ENCODE peak calls at places on chromosomes 16 and 17, in six cellular contexts. One of them, this sample, is unnamed.

GRCh38 chr16:63652091-63652490 is 1469.8 kb downstream of the CDH11 start:
- DNase-seq in WTC11: no peak
- DNase-seq in HepG2: peak
- DNase-seq in GM12878: no peak
- DNase-seq in H1: no peak
- DNase-seq in K562: no peak
- DNase-seq in this sample: peak

GRCh38 chr17:21774263-21774662 is 81.9 kb downstream of the KCNJ18 start:
- DNase-seq in H1: no peak
- DNase-seq in WTC11: no peak
- DNase-seq in K562: no peak
- DNase-seq in HepG2: no peak
- DNase-seq in GM12878: no peak
- DNase-seq in this sample: no peak

GRCh38 chr16:56289862-56290261 is 98.6 kb downstream of the GNAO1 start:
- DNase-seq in GM12878: no peak
- DNase-seq in HepG2: no peak
- DNase-seq in WTC11: no peak
- DNase-seq in K562: peak
- DNase-seq in H1: no peak
- DNase-seq in this sample: no peak

GRCh38 chr16:74984194-74984669 is 691 bp downstream of the WDR59 start:
- DNase-seq in H1: no peak
- DNase-seq in K562: peak
- DNase-seq in HepG2: peak
- DNase-seq in WTC11: no peak
- DNase-seq in GM12878: no peak
- DNase-seq in this sample: no peak

GRCh38 chr17:50079334-50080095 is 15.6 kb upstream of the PDK2 start:
- DNase-seq in K562: peak
- DNase-seq in H1: peak
- DNase-seq in WTC11: peak
- DNase-seq in HepG2: peak
- DNase-seq in GM12878: no peak
- DNase-seq in this sample: peak

GRCh38 chr17:80080081-80080480 is 21.3 kb upstream of the GAA start:
- DNase-seq in GM12878: no peak
- DNase-seq in K562: no peak
- DNase-seq in HepG2: no peak
- DNase-seq in H1: no peak
- DNase-seq in WTC11: no peak
- DNase-seq in this sample: peak

GRCh38 chr16:12754824-12755543 is 48.7 kb downstream of the CPPED1 start:
- DNase-seq in WTC11: no peak
- DNase-seq in GM12878: no peak
- DNase-seq in H1: no peak
- DNase-seq in HepG2: no peak
- DNase-seq in K562: no peak
- DNase-seq in this sample: no peak

GRCh38 chr16:58234831-58235595 is 37.1 kb upstream of the CSNK2A2 start:
- DNase-seq in K562: no peak
- DNase-seq in H1: no peak
- DNase-seq in HepG2: no peak
- DNase-seq in WTC11: no peak
- DNase-seq in GM12878: no peak
- DNase-seq in this sample: peak

DNA sequence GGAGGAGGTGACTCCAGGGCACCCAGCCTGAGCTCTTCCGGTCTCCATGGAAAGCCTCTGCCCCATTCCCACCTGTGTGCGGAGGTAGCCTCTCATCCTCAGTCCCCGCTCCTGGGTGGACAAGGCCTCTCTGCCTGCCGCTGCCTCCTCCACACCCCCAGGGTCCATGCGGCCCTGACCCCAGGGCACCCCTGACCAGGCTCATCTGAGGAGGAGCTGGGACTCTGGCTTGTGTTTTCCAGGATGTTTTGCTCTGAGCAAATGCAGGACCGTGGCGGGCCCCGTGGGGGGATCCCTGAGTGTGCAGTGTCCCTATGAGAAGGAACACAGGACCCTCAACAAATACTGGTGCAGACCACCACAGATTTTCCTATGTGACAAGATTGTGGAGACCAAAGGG is 6.9 kb downstream of the CD300A start:
- DNase-seq in HepG2: no peak
- DNase-seq in WTC11: no peak
- DNase-seq in GM12878: no peak
- DNase-seq in H1: no peak
- DNase-seq in K562: no peak
- DNase-seq in this sample: no peak
- TF ChIP-seq CREB1 in HepG2: no peak
- TF ChIP-seq CREB1 in WTC11: no peak
- TF ChIP-seq CREB1 in GM12878: no peak
- TF ChIP-seq CREB1 in H1: no peak
- TF ChIP-seq CREB1 in K562: no peak
- TF ChIP-seq CREB1 in this sample: no peak

GRCh38 chr16:24834459-24835335 is 11.1 kb upstream of the SLC5A11 start:
- DNase-seq in H1: peak
- DNase-seq in WTC11: peak
- DNase-seq in K562: peak
- DNase-seq in HepG2: peak
- DNase-seq in GM12878: no peak
- DNase-seq in this sample: peak
- TF ChIP-seq CREB1 in H1: no peak
- TF ChIP-seq CREB1 in WTC11: no peak
- TF ChIP-seq CREB1 in K562: no peak
- TF ChIP-seq CREB1 in HepG2: no peak
- TF ChIP-seq CREB1 in GM12878: no peak
- TF ChIP-seq CREB1 in this sample: no peak

DNA sequence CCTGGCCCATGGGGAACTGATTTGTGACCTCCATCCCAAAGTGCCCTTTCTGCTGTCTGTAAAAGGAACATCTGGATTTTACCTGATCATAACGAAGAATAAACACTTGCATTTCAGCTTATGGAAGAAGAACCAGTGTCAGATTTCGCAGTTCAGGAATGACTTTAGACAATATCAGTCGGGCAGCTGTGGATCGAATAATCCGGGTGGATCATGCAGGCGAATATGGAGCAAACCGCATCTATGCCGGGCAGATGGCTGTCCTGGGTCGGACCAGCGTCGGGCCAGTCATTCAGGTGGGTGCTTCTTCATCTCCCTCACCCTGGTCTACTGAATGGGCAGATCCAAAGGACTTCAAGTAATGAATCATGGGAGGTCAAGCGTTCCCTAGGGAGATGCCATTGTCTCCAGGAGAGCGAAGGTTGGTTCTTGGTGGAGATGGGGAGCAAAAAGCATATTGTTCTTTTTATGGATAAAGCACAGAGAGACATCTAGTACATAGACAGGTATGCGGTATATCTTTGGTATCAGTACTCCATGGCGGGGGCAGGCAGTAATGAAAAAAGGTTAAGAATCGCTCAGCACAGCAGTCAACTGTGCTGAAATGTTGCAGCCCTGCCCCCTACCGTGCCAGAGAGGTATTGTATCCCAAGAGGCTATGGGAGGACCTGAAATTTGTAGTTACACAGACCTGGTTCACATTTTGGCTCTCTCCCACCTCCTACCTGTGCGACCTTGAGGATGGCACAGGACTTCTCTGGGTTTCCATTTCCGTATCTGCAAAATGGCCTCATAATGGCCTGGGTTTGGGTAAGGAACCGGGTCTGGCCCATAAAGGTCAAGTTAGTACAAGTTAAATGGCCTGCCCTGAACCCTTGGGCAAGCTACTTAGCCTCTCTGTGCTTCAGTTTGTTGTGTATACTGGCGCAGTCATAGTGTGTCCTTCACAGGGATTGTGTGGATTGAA is 4.7 kb downstream of the COQ7 start:
- DNase-seq in H1: peak
- DNase-seq in WTC11: peak
- DNase-seq in GM12878: no peak
- DNase-seq in HepG2: peak
- DNase-seq in K562: peak
- DNase-seq in this sample: peak
- TF ChIP-seq CREB1 in H1: no peak
- TF ChIP-seq CREB1 in WTC11: no peak
- TF ChIP-seq CREB1 in GM12878: no peak
- TF ChIP-seq CREB1 in HepG2: no peak
- TF ChIP-seq CREB1 in K562: no peak
- TF ChIP-seq CREB1 in this sample: no peak

GRCh38 chr16:379961-380836 is 1.6 kb downstream of the PGAP6 start:
- DNase-seq in HepG2: no peak
- DNase-seq in H1: no peak
- DNase-seq in WTC11: no peak
- DNase-seq in K562: no peak
- DNase-seq in GM12878: no peak
- DNase-seq in this sample: no peak

GRCh38 chr16:380837-381787 is 666 bp downstream of the PGAP6 start:
- DNase-seq in K562: peak
- DNase-seq in WTC11: peak
- DNase-seq in GM12878: no peak
- DNase-seq in H1: peak
- DNase-seq in HepG2: no peak
- DNase-seq in this sample: peak

GRCh38 chr16:377419-377951 is 4.3 kb downstream of the PGAP6 start:
- DNase-seq in K562: no peak
- DNase-seq in H1: no peak
- DNase-seq in HepG2: no peak
- DNase-seq in GM12878: no peak
- DNase-seq in WTC11: no peak
- DNase-seq in this sample: no peak

GRCh38 chr16:378821-379182 is 3.0 kb downstream of the PGAP6 start:
- DNase-seq in GM12878: no peak
- DNase-seq in H1: no peak
- DNase-seq in HepG2: no peak
- DNase-seq in WTC11: no peak
- DNase-seq in K562: no peak
- DNase-seq in this sample: no peak

DNA sequence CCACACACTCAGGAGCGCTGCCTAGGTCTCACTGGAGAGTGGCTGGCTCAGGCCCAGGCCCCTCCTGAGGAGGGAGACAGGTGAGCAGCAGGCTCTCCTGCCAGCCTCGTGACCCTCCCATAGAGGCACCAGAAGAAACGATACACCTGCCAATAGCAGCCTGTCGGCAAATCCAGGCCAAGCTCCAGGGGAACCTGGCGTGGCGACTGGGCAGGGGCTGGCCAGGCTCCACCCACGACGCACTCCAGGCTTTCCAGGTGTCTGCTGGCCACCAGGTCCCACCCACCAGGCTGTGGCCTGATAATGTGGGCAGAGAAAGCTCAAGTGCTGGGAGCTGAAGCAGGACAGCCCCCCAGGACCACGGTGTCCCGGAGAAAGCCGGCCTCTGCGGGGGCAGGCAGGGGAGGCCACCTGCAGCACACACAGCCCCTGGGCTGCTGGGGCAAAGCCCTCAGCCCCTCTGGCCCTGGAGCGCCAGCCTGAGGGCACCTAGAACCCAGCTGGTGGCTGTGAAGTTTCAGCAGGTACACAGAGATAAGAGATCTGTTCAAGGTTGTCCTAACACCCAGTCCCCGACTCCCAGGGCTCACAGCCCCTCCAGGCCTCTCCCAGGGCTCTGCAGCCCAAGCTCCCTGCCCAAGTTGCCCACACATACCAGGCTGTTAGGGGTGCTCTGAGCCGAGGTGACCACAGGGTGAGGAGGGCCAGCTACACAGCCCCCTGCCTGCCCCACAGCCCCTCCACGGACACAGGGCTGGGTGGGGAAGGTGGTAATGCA is 2.4 kb downstream of the PGAP6 start:
- DNase-seq in GM12878: no peak
- DNase-seq in H1: peak
- DNase-seq in WTC11: peak
- DNase-seq in K562: no peak
- DNase-seq in HepG2: no peak
- DNase-seq in this sample: peak
- TF ChIP-seq CREB1 in GM12878: no peak
- TF ChIP-seq CREB1 in H1: peak
- TF ChIP-seq CREB1 in WTC11: no peak
- TF ChIP-seq CREB1 in K562: no peak
- TF ChIP-seq CREB1 in HepG2: no peak
- TF ChIP-seq CREB1 in this sample: no peak

GRCh38 chr16:89345663-89346150 is 128.2 kb downstream of the ZNF778 start:
- DNase-seq in WTC11: no peak
- DNase-seq in K562: no peak
- DNase-seq in GM12878: no peak
- DNase-seq in HepG2: peak
- DNase-seq in H1: no peak
- DNase-seq in this sample: no peak
- TF ChIP-seq CREB1 in WTC11: no peak
- TF ChIP-seq CREB1 in K562: no peak
- TF ChIP-seq CREB1 in GM12878: no peak
- TF ChIP-seq CREB1 in HepG2: no peak
- TF ChIP-seq CREB1 in H1: no peak
- TF ChIP-seq CREB1 in this sample: no peak

DNA sequence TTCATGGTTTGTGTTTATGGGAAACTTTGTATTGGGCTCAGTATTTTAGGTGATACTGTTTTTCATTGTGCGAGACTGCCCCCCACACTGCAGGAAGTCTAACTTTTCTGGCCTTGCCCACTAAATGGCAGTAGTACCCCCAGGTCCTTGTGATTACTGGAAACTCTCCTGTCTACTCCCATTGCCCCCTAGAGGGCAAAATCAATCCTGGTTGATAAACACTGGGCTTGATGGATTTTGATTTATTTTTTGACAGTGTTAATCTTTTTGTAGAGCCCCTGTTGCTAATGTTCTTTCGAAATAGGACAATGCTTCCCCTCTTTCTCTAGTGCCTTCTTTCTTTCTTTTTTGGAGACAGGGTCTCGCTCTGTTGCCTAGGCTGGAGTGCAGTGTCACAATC is 15.5 kb downstream of the METTL9 start:
- DNase-seq in HepG2: no peak
- DNase-seq in WTC11: no peak
- DNase-seq in K562: no peak
- DNase-seq in H1: no peak
- DNase-seq in GM12878: no peak
- DNase-seq in this sample: peak
- TF ChIP-seq CREB1 in HepG2: no peak
- TF ChIP-seq CREB1 in WTC11: no peak
- TF ChIP-seq CREB1 in K562: no peak
- TF ChIP-seq CREB1 in H1: no peak
- TF ChIP-seq CREB1 in GM12878: no peak
- TF ChIP-seq CREB1 in this sample: no peak

GRCh38 chr16:10178079-10178478 is 4.1 kb downstream of the GRIN2A start:
- DNase-seq in HepG2: no peak
- DNase-seq in H1: no peak
- DNase-seq in K562: no peak
- DNase-seq in WTC11: no peak
- DNase-seq in GM12878: no peak
- DNase-seq in this sample: no peak
- TF ChIP-seq CREB1 in HepG2: no peak
- TF ChIP-seq CREB1 in H1: no peak
- TF ChIP-seq CREB1 in K562: no peak
- TF ChIP-seq CREB1 in WTC11: no peak
- TF ChIP-seq CREB1 in GM12878: no peak
- TF ChIP-seq CREB1 in this sample: no peak

GRCh38 chr16:69931631-69932030 is 19.5 kb upstream of the CLEC18A start:
- DNase-seq in WTC11: no peak
- DNase-seq in GM12878: no peak
- DNase-seq in K562: no peak
- DNase-seq in H1: no peak
- DNase-seq in HepG2: no peak
- DNase-seq in this sample: no peak
- TF ChIP-seq CREB1 in WTC11: no peak
- TF ChIP-seq CREB1 in GM12878: no peak
- TF ChIP-seq CREB1 in K562: no peak
- TF ChIP-seq CREB1 in H1: no peak
- TF ChIP-seq CREB1 in HepG2: no peak
- TF ChIP-seq CREB1 in this sample: no peak

This sample was measured in GM23338.